ENCODE peak calls at places on chromosomes 16 and 17, in nine cellular contexts. S is effector memory CD4-positive, alpha-beta T cell; G is neural progenitor cell; C is PC-9; J is HCT116; D is lung; A is brain microvascular endothelial cell; N is left ventricle myocardium inferior; M is OCI-LY7. I is an unnamed sample.

GRCh38 chr16:80569440-80570105 is 28.8 kb downstream of the DYNLRB2 start:
- DNase-seq in S (no peak), J (no peak), G (no peak), A (peak), D (no peak), M (no peak), N (no peak), C (no peak), I (no peak)

GRCh38 chr17:50316016-50316587 is 29.8 kb upstream of the XYLT2 start:
- DNase-seq in C (no peak), G (no peak), A (no peak), J (no peak), D (no peak), S (no peak), N (no peak), M (no peak), I (no peak)

GRCh38 chr17:73748521-73748920 is 104.3 kb upstream of the SDK2 start:
- DNase-seq in S (no peak), A (no peak), D (no peak), C (no peak), N (no peak), G (no peak), J (no peak), M (no peak), I (peak)

GRCh38 chr16:29742683-29743275 is 3.0 kb downstream of the C16orf54 start:
- DNase-seq in G (no peak), C (no peak), M (no peak), A (no peak), D (no peak), S (no peak), N (no peak), J (no peak), I (no peak)

GRCh38 chr16:67115649-67116048 is 5.9 kb downstream of the PHAF1 start:
- DNase-seq in C (peak), S (no peak), M (no peak), G (no peak), D (no peak), A (peak), N (no peak), J (peak), I (no peak)

GRCh38 chr17:11554042-11554441 is 44.2 kb upstream of the DNAH9 start:
- DNase-seq in M (no peak), N (no peak), G (no peak), D (no peak), S (no peak), C (no peak), A (no peak), J (no peak), I (no peak)

GRCh38 chr16:19520861-19521331 is 1.0 kb downstream of the GDE1 start:
- DNase-seq in A (peak), G (no peak), D (no peak), N (no peak), S (no peak), M (peak), C (peak), J (no peak), I (no peak)

GRCh38 chr17:66508896-66509843 is 206.8 kb downstream of the PRKCA start:
- DNase-seq in G (no peak), D (peak), J (peak), C (peak), M (no peak), A (peak), S (no peak), N (no peak), I (no peak)

GRCh38 chr16:82761236-82761635 is 134.5 kb downstream of the CDH13 start:
- DNase-seq in C (no peak), G (no peak), D (peak), A (peak), N (peak), S (no peak), M (no peak), J (no peak), I (no peak)

GRCh38 chr16:55543470-55543869 is 23.0 kb upstream of the CAPNS2 start:
- DNase-seq in S (no peak), G (peak), N (no peak), J (no peak), A (no peak), D (no peak), C (peak), M (no peak), I (no peak)

GRCh38 chr17:27665549-27665948 is 34.6 kb downstream of the LGALS9 start:
- DNase-seq in C (no peak), N (no peak), A (no peak), D (no peak), G (no peak), S (no peak), J (no peak), M (no peak), I (no peak)

GRCh38 chr17:9419932-9420453 is 155.6 kb downstream of the STX8 start:
- DNase-seq in G (no peak), A (peak), D (no peak), J (no peak), C (no peak), N (no peak), M (no peak), S (no peak), I (no peak)

GRCh38 chr16:25868966-25869365 is 177.2 kb downstream of the HS3ST4 start:
- DNase-seq in C (no peak), A (no peak), D (no peak), G (no peak), N (no peak), M (no peak), S (no peak), J (no peak), I (no peak)

GRCh38 chr17:60137731-60138130 is 12.0 kb upstream of the CA4 start:
- DNase-seq in D (no peak), C (no peak), A (no peak), G (no peak), N (no peak), S (no peak), J (no peak), M (no peak), I (no peak)

GRCh38 chr16:73125860-73126259 is 77.9 kb upstream of the ZFHX3 start:
- DNase-seq in C (no peak), M (no peak), G (no peak), J (no peak), S (no peak), D (no peak), A (peak), N (no peak), I (no peak)

GRCh38 chr16:11183035-11183812 is 72.8 kb downstream of the SOCS1 start:
- DNase-seq in S (no peak), N (no peak), J (no peak), D (no peak), G (peak), A (no peak), M (no peak), C (no peak), I (no peak)

GRCh38 chr17:17204041-17204591 is 2.0 kb downstream of the PLD6 start:
- DNase-seq in D (no peak), N (peak), A (no peak), C (no peak), J (no peak), M (no peak), S (no peak), G (no peak), I (no peak)

GRCh38 chr16:30076276-30076791 is 540 bp downstream of the PPP4C start:
- DNase-seq in G (no peak), N (no peak), S (no peak), M (no peak), J (no peak), D (no peak), A (no peak), C (no peak), I (no peak)

GRCh38 chr16:65336169-65336568 is 214.3 kb upstream of the CDH11 start:
- DNase-seq in C (no peak), D (no peak), N (no peak), S (no peak), G (no peak), A (peak), J (no peak), M (no peak), I (peak)

GRCh38 chr16:30740364-30741251 is 7.6 kb upstream of the PHKG2 start:
- DNase-seq in C (peak), J (peak), M (no peak), D (peak), A (peak), S (no peak), N (peak), G (no peak), I (no peak)

GRCh38 chr16:89052824-89053724 is 40.6 kb upstream of the ACSF3 start:
- DNase-seq in S (no peak), A (no peak), N (no peak), D (no peak), G (no peak), J (peak), M (no peak), C (no peak), I (no peak)

GRCh38 chr16:85613609-85614337 is 651 bp downstream of the GSE1 start:
- DNase-seq in D (peak), N (peak), M (peak), C (peak), J (no peak), A (no peak), G (peak), S (no peak), I (peak)

GRCh38 chr16:85396879-85397871 is 215.9 kb upstream of the GSE1 start:
- DNase-seq in D (no peak), S (no peak), G (no peak), A (no peak), C (peak), J (no peak), M (peak), N (peak), I (no peak)

GRCh38 chr17:3801792-3802191 is 804 bp upstream of the ITGAE start:
- DNase-seq in J (no peak), M (no peak), S (no peak), A (no peak), D (no peak), G (no peak), N (no peak), C (no peak), I (no peak)

GRCh38 chr17:61833536-61834203 is 29.7 kb downstream of the BRIP1 start:
- DNase-seq in S (no peak), A (peak), M (no peak), D (no peak), G (no peak), N (no peak), C (peak), J (peak), I (no peak)

GRCh38 chr16:86911311-86911999 is 333.1 kb downstream of the FOXL1 start:
- DNase-seq in C (no peak), G (no peak), S (no peak), M (no peak), N (no peak), A (no peak), J (no peak), D (no peak), I (no peak)

GRCh38 chr16:252366-253337 is 18.0 kb downstream of the FAM234A start:
- DNase-seq in D (no peak), M (no peak), N (no peak), A (no peak), G (no peak), J (no peak), S (no peak), C (no peak), I (no peak)

GRCh38 chr17:74116087-74116717 is 87.3 kb upstream of the RPL38 start:
- DNase-seq in C (no peak), G (no peak), D (no peak), S (no peak), J (no peak), N (no peak), M (no peak), A (no peak), I (no peak)

GRCh38 chr17:80031691-80032480 is 3.8 kb downstream of the TBC1D16 start:
- DNase-seq in A (no peak), N (no peak), D (no peak), J (no peak), G (no peak), M (no peak), S (no peak), C (no peak), I (no peak)

GRCh38 chr16:1057252-1057932 is 15.2 kb upstream of the SSTR5 start:
- DNase-seq in A (no peak), M (no peak), D (no peak), N (no peak), S (no peak), C (no peak), G (peak), J (no peak), I (no peak)

GRCh38 chr17:61634942-61635538 is 44.0 kb upstream of the NACA2 start:
- DNase-seq in J (no peak), A (no peak), M (no peak), N (no peak), G (no peak), D (no peak), S (no peak), C (no peak), I (no peak)

DNA sequence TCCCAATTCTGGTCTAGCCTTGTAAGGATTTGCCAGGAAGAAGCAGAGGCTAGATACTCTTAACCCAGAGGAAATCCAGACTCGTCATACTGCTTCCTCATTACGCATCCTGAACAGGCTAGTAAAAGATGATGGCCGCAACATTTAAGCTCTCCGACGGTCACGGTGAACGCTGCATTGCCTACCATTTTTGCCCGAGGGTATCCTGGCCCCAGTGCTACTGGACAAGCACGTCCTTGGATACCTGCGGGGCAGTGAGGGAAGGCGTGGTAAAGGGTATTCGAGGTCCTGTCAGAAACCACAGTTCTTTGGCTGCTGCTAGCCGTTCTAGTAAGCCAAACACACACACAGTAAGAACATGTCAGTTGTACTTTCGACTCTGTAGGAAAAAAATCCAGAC is 36.6 kb downstream of the METTL16 start:
- DNase-seq in G (no peak), C (no peak), S (no peak), A (no peak), M (no peak), N (no peak), J (no peak), D (no peak), I (no peak)
- H3K4me3 ChIP-seq in G (no peak), C (no peak), S (no peak), A (no peak), M (no peak), N (no peak), J (no peak), D (no peak), I (no peak)

GRCh38 chr17:56247816-56248215 is 94.5 kb downstream of the ANKFN1 start:
- DNase-seq in J (no peak), D (no peak), C (peak), G (no peak), M (no peak), S (no peak), N (no peak), A (no peak), I (no peak)
- H3K27ac ChIP-seq in J (no peak), D (no peak), C (no peak), G (no peak), M (no peak), S (no peak), N (no peak), A (no peak), I (no peak)

GRCh38 chr16:3035289-3035971 is 1.3 kb downstream of the BICDL2 start:
- DNase-seq in M (no peak), S (no peak), J (no peak), D (no peak), A (no peak), G (no peak), C (no peak), N (no peak), I (no peak)
- H3K4me3 ChIP-seq in M (no peak), S (no peak), J (peak), D (no peak), A (no peak), G (no peak), C (peak), N (no peak), I (no peak)

DNA sequence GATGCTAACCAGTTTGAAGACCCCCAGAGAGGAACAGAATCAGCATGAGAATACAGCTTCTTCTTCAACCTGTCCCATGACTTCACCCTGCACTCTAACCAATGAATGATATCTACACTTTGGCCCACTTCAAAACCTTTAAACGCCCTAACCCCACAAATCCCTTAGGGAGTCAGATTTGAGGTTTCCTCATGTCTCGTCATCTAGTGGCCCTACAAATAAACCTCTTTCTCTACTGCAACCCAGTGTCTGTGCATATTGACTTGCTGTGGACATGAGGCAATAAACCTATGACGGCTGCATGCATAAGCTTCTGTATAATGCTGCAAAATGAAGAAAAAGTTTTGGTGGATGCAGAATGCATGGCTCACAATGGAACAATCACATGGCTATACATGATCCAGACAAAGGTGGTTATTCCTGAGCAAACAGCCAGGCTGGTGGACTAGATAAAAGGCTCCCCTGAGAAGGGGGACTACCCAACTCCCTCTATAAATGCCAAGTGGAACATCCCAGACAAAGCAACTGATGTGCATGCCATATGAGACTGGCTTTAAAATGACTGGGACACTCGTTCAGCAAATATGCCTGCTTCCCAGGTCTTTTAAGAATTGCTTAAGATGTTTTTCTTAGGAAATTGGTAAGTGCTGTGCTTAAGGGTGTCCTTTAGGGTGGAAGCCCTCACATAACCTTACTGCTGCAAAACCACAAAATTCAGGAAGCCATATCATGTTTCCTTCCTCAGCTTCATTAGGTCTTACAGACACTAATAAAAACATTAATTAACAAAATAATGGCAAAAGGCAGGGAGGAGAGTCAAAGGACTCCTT is 12.2 kb downstream of the N4BP1 start:
- DNase-seq in J (no peak), G (no peak), A (no peak), N (no peak), D (no peak), S (no peak), C (no peak), M (no peak), I (no peak)
- H3K27ac ChIP-seq in J (no peak), G (no peak), A (no peak), N (no peak), D (no peak), S (no peak), C (no peak), M (no peak), I (no peak)

GRCh38 chr17:18260332-18261145 is at the start of gene MIEF2:
- DNase-seq in S (peak), J (peak), N (peak), D (peak), G (peak), M (peak), A (peak), C (peak), I (peak)
- H3K4me3 ChIP-seq in S (peak), J (peak), N (peak), D (peak), G (peak), M (peak), A (peak), C (peak), I (peak)

GRCh38 chr17:75676461-75676860 is 9.3 kb downstream of the SAP30BP start:
- DNase-seq in N (no peak), A (no peak), G (no peak), J (no peak), D (no peak), M (no peak), S (no peak), C (no peak), I (no peak)

GRCh38 chr17:75681289-75681688 is 14.2 kb downstream of the SAP30BP start:
- DNase-seq in A (peak), N (no peak), G (no peak), M (no peak), S (no peak), D (no peak), C (peak), J (no peak), I (no peak)

GRCh38 chr17:75683467-75684041 is 16.4 kb downstream of the SAP30BP start:
- DNase-seq in M (no peak), J (peak), A (peak), N (no peak), D (no peak), G (no peak), S (no peak), C (peak), I (no peak)

GRCh38 chr17:75680431-75680830 is 13.3 kb downstream of the SAP30BP start:
- DNase-seq in G (no peak), J (no peak), D (no peak), A (no peak), M (no peak), C (no peak), S (no peak), N (no peak), I (no peak)

DNA sequence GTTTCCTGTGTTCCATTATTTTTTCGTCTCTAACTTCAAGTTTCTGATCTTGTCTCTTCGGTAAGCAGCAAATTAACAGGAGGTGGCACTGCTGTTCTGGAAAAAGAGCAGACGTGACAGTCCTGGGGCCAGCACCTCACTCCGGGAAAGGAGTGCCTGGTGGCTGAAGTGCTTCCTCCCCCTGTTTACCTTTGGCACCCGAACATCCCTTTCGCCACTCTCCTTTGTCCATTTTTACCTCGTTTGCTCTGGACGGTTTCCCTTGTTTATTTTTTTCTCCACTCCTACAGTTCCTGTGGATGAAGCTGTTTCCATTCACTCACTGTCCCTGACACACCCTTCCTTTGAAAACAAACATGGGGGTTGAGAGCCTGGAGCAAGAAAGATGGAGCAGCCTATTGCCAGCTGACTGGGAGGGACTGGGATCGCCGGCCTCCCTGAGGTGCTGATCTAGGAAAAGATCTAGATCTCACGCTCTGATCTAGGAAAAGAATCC is 12.6 kb downstream of the SAP30BP start:
- DNase-seq in S (no peak), G (no peak), C (peak), M (no peak), J (no peak), A (no peak), N (no peak), D (peak), I (no peak)
- H3K27ac ChIP-seq in S (no peak), G (no peak), C (peak), M (no peak), J (peak), A (no peak), N (peak), D (peak), I (no peak)